ENCODE peak calls at places on chromosomes 16 and 17, in nine cellular contexts. One of them, this sample, is unnamed.

GRCh38 chr17:10048951-10049350 is 143.9 kb upstream of the RCVRN start:
- DNase-seq in NCI-H1048: no peak
- DNase-seq in glutamatergic neuron: no peak
- DNase-seq in dorsolateral prefrontal cortex: peak
- DNase-seq in effector CD8-positive, alpha-beta T cell: no peak
- DNase-seq in iris pigment epithelial cell: no peak
- DNase-seq in astrocyte: no peak
- DNase-seq in memory B cell: no peak
- DNase-seq in HT-29: no peak
- DNase-seq in this sample: no peak

GRCh38 chr17:77167472-77168306 is 26.9 kb downstream of the SEC14L1 start:
- DNase-seq in HT-29: no peak
- DNase-seq in effector CD8-positive, alpha-beta T cell: no peak
- DNase-seq in glutamatergic neuron: no peak
- DNase-seq in memory B cell: no peak
- DNase-seq in NCI-H1048: no peak
- DNase-seq in astrocyte: no peak
- DNase-seq in dorsolateral prefrontal cortex: no peak
- DNase-seq in iris pigment epithelial cell: no peak
- DNase-seq in this sample: no peak

GRCh38 chr16:1613728-1614225 is 1.6 kb downstream of the CRAMP1 start:
- DNase-seq in HT-29: peak
- DNase-seq in astrocyte: no peak
- DNase-seq in memory B cell: peak
- DNase-seq in dorsolateral prefrontal cortex: no peak
- DNase-seq in NCI-H1048: no peak
- DNase-seq in iris pigment epithelial cell: peak
- DNase-seq in glutamatergic neuron: peak
- DNase-seq in effector CD8-positive, alpha-beta T cell: no peak
- DNase-seq in this sample: peak

GRCh38 chr17:81040791-81041337 is 5.9 kb downstream of the BAIAP2 start:
- DNase-seq in effector CD8-positive, alpha-beta T cell: no peak
- DNase-seq in dorsolateral prefrontal cortex: no peak
- DNase-seq in iris pigment epithelial cell: no peak
- DNase-seq in memory B cell: no peak
- DNase-seq in HT-29: no peak
- DNase-seq in NCI-H1048: no peak
- DNase-seq in glutamatergic neuron: no peak
- DNase-seq in astrocyte: no peak
- DNase-seq in this sample: no peak

GRCh38 chr17:69535022-69535570 is 120.6 kb downstream of the MAP2K6 start:
- DNase-seq in NCI-H1048: no peak
- DNase-seq in iris pigment epithelial cell: no peak
- DNase-seq in dorsolateral prefrontal cortex: no peak
- DNase-seq in HT-29: no peak
- DNase-seq in effector CD8-positive, alpha-beta T cell: no peak
- DNase-seq in glutamatergic neuron: no peak
- DNase-seq in memory B cell: no peak
- DNase-seq in astrocyte: no peak
- DNase-seq in this sample: no peak

GRCh38 chr17:78458739-78459335 is 80.4 kb downstream of the PGS1 start:
- DNase-seq in HT-29: no peak
- DNase-seq in dorsolateral prefrontal cortex: peak
- DNase-seq in iris pigment epithelial cell: no peak
- DNase-seq in glutamatergic neuron: peak
- DNase-seq in memory B cell: no peak
- DNase-seq in effector CD8-positive, alpha-beta T cell: no peak
- DNase-seq in NCI-H1048: no peak
- DNase-seq in astrocyte: no peak
- DNase-seq in this sample: no peak

GRCh38 chr17:13209091-13209490 is 191.3 kb upstream of the ELAC2 start:
- DNase-seq in effector CD8-positive, alpha-beta T cell: no peak
- DNase-seq in HT-29: no peak
- DNase-seq in NCI-H1048: no peak
- DNase-seq in iris pigment epithelial cell: peak
- DNase-seq in glutamatergic neuron: no peak
- DNase-seq in dorsolateral prefrontal cortex: no peak
- DNase-seq in memory B cell: no peak
- DNase-seq in astrocyte: peak
- DNase-seq in this sample: no peak

GRCh38 chr17:32271844-32272243 is 6.2 kb downstream of the RHBDL3 start:
- DNase-seq in effector CD8-positive, alpha-beta T cell: no peak
- DNase-seq in memory B cell: no peak
- DNase-seq in iris pigment epithelial cell: no peak
- DNase-seq in NCI-H1048: no peak
- DNase-seq in glutamatergic neuron: no peak
- DNase-seq in HT-29: no peak
- DNase-seq in astrocyte: no peak
- DNase-seq in dorsolateral prefrontal cortex: no peak
- DNase-seq in this sample: no peak

This sample was measured in naive thymus-derived CD8-positive, alpha-beta T cell.